ENCODE peak calls at places on chromosomes 7 and 10, in six cellular contexts. L, C, I, X, J and G are unnamed samples.

GRCh38 chr10:89224697-89225443 is 17.8 kb upstream of the CH25H start:
- DNase-seq in L (peak; percentile 80), C (no peak), I (no peak), X (no peak), J (no peak), G (no peak)

GRCh38 chr7:55078465-55079372 is 59.9 kb downstream of the EGFR start:
- DNase-seq in L (no peak), C (no peak), I (no peak), X (no peak), J (no peak), G (no peak)

GRCh38 chr10:59865101-59865500 is 41.3 kb downstream of the CCDC6 start:
- DNase-seq in L (peak; percentile 52), C (no peak), I (no peak), X (no peak), J (peak; percentile 40), G (no peak)

GRCh38 chr10:86545097-86545496 is 23.5 kb upstream of the WAPL start:
- DNase-seq in L (no peak), C (no peak), I (no peak), X (no peak), J (no peak), G (no peak)

GRCh38 chr7:21076054-21076453 is 289.4 kb upstream of the SP8 start:
- DNase-seq in L (no peak), C (no peak), I (no peak), X (no peak), J (no peak), G (no peak)

GRCh38 chr10:86314616-86315520 is 51.7 kb downstream of the GRID1 start:
- DNase-seq in L (no peak), C (no peak), I (no peak), X (no peak), J (no peak), G (no peak)

GRCh38 chr10:62527019-62527827 is 153.1 kb downstream of the ZNF365 start:
- DNase-seq in L (no peak), C (no peak), I (no peak), X (no peak), J (no peak), G (no peak)

GRCh38 chr7:24979470-24979862 is 512 bp downstream of the OSBPL3 start:
- DNase-seq in L (peak; percentile 86), C (peak; percentile 79), I (no peak), X (peak; percentile 67), J (no peak), G (no peak)

GRCh38 chr10:49197171-49197570 is 9.0 kb upstream of the TMEM273 start:
- DNase-seq in L (no peak), C (no peak), I (no peak), X (no peak), J (no peak), G (no peak)

GRCh38 chr7:8442814-8443304 is 9.4 kb downstream of the NXPH1 start:
- DNase-seq in L (peak; percentile 79), C (peak; percentile 61), I (no peak), X (peak; percentile 9), J (no peak), G (no peak)

GRCh38 chr10:64059884-64060283 is 538.7 kb downstream of the REEP3 start:
- DNase-seq in L (no peak), C (no peak), I (no peak), X (no peak), J (no peak), G (no peak)

GRCh38 chr10:98332623-98333269 is 64.8 kb upstream of the LOXL4 start:
- DNase-seq in L (no peak), C (no peak), I (no peak), X (no peak), J (no peak), G (no peak)

GRCh38 chr7:151060416-151061234 is 1.2 kb downstream of the SLC4A2 start:
- DNase-seq in L (no peak), C (no peak), I (no peak), X (no peak), J (no peak), G (no peak)

GRCh38 chr10:27407271-27407670 is 96.8 kb upstream of the RAB18 start:
- DNase-seq in L (no peak), C (no peak), I (no peak), X (no peak), J (no peak), G (no peak)

GRCh38 chr10:3776796-3777571 is 8.0 kb downstream of the KLF6 start:
- DNase-seq in L (peak; percentile 77), C (peak; percentile 80), I (no peak), X (peak; percentile 31), J (peak; percentile 59), G (no peak)

GRCh38 chr7:43659549-43659896 is 69.8 kb downstream of the COA1 start:
- DNase-seq in L (no peak), C (no peak), I (no peak), X (no peak), J (no peak), G (no peak)

GRCh38 chr7:42763137-42763551 is 148.7 kb downstream of the C7orf25 start:
- DNase-seq in L (no peak), C (no peak), I (no peak), X (no peak), J (no peak), G (no peak)

GRCh38 chr10:132793871-132794849 is 8.2 kb upstream of the NKX6-2 start:
- DNase-seq in L (no peak), C (no peak), I (no peak), X (no peak), J (no peak), G (no peak)

GRCh38 chr7:21719846-21720245 is 177.0 kb downstream of the DNAH11 start:
- DNase-seq in L (no peak), C (no peak), I (no peak), X (no peak), J (no peak), G (no peak)

GRCh38 chr7:106165328-106165727 is 53.2 kb upstream of the SYPL1 start:
- DNase-seq in L (no peak), C (no peak), I (no peak), X (no peak), J (no peak), G (no peak)

GRCh38 chr7:117995850-117996650 is 122.8 kb upstream of the CTTNBP2 start:
- DNase-seq in L (no peak), C (no peak), I (no peak), X (no peak), J (no peak), G (no peak)

GRCh38 chr10:29974773-29975172 is 84.6 kb downstream of the JCAD start:
- DNase-seq in L (no peak), C (no peak), I (no peak), X (no peak), J (no peak), G (no peak)

GRCh38 chr7:159136013-159136412 is 8.7 kb downstream of the VIPR2 start:
- DNase-seq in L (no peak), C (no peak), I (no peak), X (no peak), J (no peak), G (no peak)

GRCh38 chr7:38932509-38933168 is 23.6 kb upstream of the VPS41 start:
- DNase-seq in L (peak; percentile 86), C (peak; percentile 78), I (no peak), X (peak; percentile 9), J (peak; percentile 55), G (no peak)

GRCh38 chr10:33291053-33291592 is 43.3 kb downstream of the NRP1 start:
- DNase-seq in L (no peak), C (no peak), I (peak; percentile 97), X (no peak), J (no peak), G (no peak)

GRCh38 chr7:31340603-31341002 is at the start of gene NEUROD6:
- DNase-seq in L (no peak), C (no peak), I (no peak), X (no peak), J (no peak), G (no peak)

GRCh38 chr10:43683451-43684197 is 34.9 kb upstream of the ZNF32 start:
- DNase-seq in L (no peak), C (no peak), I (no peak), X (no peak), J (no peak), G (no peak)

GRCh38 chr10:127386606-127387327 is 162.3 kb upstream of the NPS start:
- DNase-seq in L (no peak), C (no peak), I (no peak), X (no peak), J (no peak), G (no peak)

GRCh38 chr10:976316-976715 is 11.9 kb upstream of the GTPBP4 start:
- DNase-seq in L (no peak), C (no peak), I (no peak), X (no peak), J (no peak), G (no peak)

GRCh38 chr7:73973091-73973490 is 54.9 kb upstream of the ELN start:
- DNase-seq in L (peak; percentile 63), C (peak; percentile 85), I (no peak), X (no peak), J (no peak), G (no peak)

GRCh38 chr10:22437620-22438588 is 92.6 kb downstream of the SPAG6 start:
- DNase-seq in L (no peak), C (no peak), I (no peak), X (peak; percentile 20), J (no peak), G (no peak)

GRCh38 chr10:31584098-31584631 is 265.1 kb downstream of the ZEB1 start:
- DNase-seq in L (peak; percentile 75), C (no peak), I (no peak), X (no peak), J (no peak), G (no peak)

GRCh38 chr7:44398953-44399574 is 73.7 kb upstream of the CAMK2B start:
- DNase-seq in L (no peak), C (no peak), I (no peak), X (no peak), J (no peak), G (no peak)

GRCh38 chr10:317219-317868 is 182.1 kb downstream of the ZMYND11 start:
- DNase-seq in L (peak; percentile 88), C (no peak), I (no peak), X (no peak), J (no peak), G (no peak)

GRCh38 chr7:3027005-3027404 is 16.7 kb downstream of the CARD11 start:
- DNase-seq in L (no peak), C (no peak), I (no peak), X (no peak), J (no peak), G (no peak)

GRCh38 chr10:115566867-115567266 is 473.7 kb downstream of the ATRNL1 start:
- DNase-seq in L (no peak), C (no peak), I (no peak), X (no peak), J (no peak), G (no peak)